ENCODE peak calls at places on chromosome 4, in four cellular contexts. One of them, this sample, is unnamed.
A peak's percentile ranks its signal among the peaks of the same experiment; 100 is the strongest.

GRCh38 chr4:123488916-123489315 is 92.3 kb downstream of the SPRY1 start:
- DNase-seq in GM12878: peak; percentile 19
- DNase-seq in HepG2: peak; percentile 80
- DNase-seq in SK-N-SH: no peak
- DNase-seq in this sample: peak; percentile 33

GRCh38 chr4:73661646-73662119 is 41.4 kb upstream of the RASSF6 start:
- DNase-seq in SK-N-SH: no peak
- DNase-seq in GM12878: no peak
- DNase-seq in HepG2: no peak
- DNase-seq in this sample: peak; percentile 30

GRCh38 chr4:85677286-85677685 is 202.3 kb downstream of the ARHGAP24 start:
- DNase-seq in SK-N-SH: peak; percentile 21
- DNase-seq in HepG2: no peak
- DNase-seq in GM12878: no peak
- DNase-seq in this sample: no peak

GRCh38 chr4:61425315-61425714 is 225.2 kb downstream of the ADGRL3 start:
- DNase-seq in SK-N-SH: no peak
- DNase-seq in GM12878: no peak
- DNase-seq in HepG2: no peak
- DNase-seq in this sample: no peak

GRCh38 chr4:11624370-11624769 is 195.7 kb upstream of the HS3ST1 start:
- DNase-seq in GM12878: no peak
- DNase-seq in HepG2: no peak
- DNase-seq in SK-N-SH: no peak
- DNase-seq in this sample: no peak

GRCh38 chr4:69749771-69750170 is 10.6 kb downstream of the SULT1B1 start:
- DNase-seq in SK-N-SH: no peak
- DNase-seq in GM12878: no peak
- DNase-seq in HepG2: no peak
- DNase-seq in this sample: no peak

GRCh38 chr4:26150948-26151347 is 169.9 kb upstream of the RBPJ start:
- DNase-seq in HepG2: no peak
- DNase-seq in GM12878: no peak
- DNase-seq in SK-N-SH: no peak
- DNase-seq in this sample: no peak

GRCh38 chr4:147678796-147679549 is 5.0 kb downstream of the PRMT9 start:
- DNase-seq in SK-N-SH: no peak
- DNase-seq in GM12878: no peak
- DNase-seq in HepG2: peak; percentile 22
- DNase-seq in this sample: no peak

GRCh38 chr4:31539279-31540074 is 819.3 kb downstream of the PCDH7 start:
- DNase-seq in GM12878: no peak
- DNase-seq in HepG2: no peak
- DNase-seq in SK-N-SH: no peak
- DNase-seq in this sample: no peak

GRCh38 chr4:169744601-169745000 is 13.1 kb downstream of the HPF1 start:
- DNase-seq in GM12878: no peak
- DNase-seq in HepG2: no peak
- DNase-seq in SK-N-SH: no peak
- DNase-seq in this sample: no peak

GRCh38 chr4:169741569-169741968 is 16.2 kb downstream of the HPF1 start:
- DNase-seq in GM12878: no peak
- DNase-seq in SK-N-SH: no peak
- DNase-seq in HepG2: no peak
- DNase-seq in this sample: no peak

GRCh38 chr4:169745291-169745690 is 12.5 kb downstream of the HPF1 start:
- DNase-seq in SK-N-SH: no peak
- DNase-seq in GM12878: no peak
- DNase-seq in HepG2: no peak
- DNase-seq in this sample: no peak
- TF ChIP-seq NFIC in SK-N-SH: no peak
- TF ChIP-seq NFIC in GM12878: no peak
- TF ChIP-seq NFIC in HepG2: no peak
- TF ChIP-seq NFIC in this sample: no peak

DNA sequence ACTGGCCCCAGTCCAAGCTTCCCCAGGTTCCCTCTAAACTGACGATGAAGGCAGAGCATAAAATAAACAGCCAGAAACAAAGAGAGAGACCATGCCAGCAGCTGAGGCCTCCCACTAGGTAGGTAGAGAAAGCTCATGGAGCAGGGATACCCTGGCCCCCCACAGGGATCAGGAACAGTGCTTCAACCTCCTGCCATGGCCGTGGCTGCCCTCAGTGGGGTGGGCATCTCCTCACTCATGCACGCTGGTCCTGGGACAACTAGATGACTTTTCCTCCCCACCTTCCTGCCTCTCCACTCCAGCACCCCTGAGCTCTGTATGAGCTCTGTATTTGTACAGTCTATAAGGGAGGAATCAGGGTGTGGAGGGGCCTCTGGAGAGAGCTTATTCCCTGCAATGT is 117.7 kb upstream of the PSAPL1 start:
- DNase-seq in SK-N-SH: no peak
- DNase-seq in GM12878: no peak
- DNase-seq in HepG2: no peak
- DNase-seq in this sample: no peak
- H3K9me3 ChIP-seq in SK-N-SH: peaks cover 5% of the 10 kb centered on the region
- H3K9me3 ChIP-seq in GM12878: peaks cover 4% of the 10 kb centered on the region
- H3K9me3 ChIP-seq in HepG2: peaks cover 43% of the 10 kb centered on the region
- H3K9me3 ChIP-seq in this sample: no peaks in the 10 kb centered on the region

GRCh38 chr4:172141025-172141424 is 327.8 kb downstream of the GALNTL6 start:
- DNase-seq in SK-N-SH: no peak
- DNase-seq in GM12878: no peak
- DNase-seq in HepG2: no peak
- DNase-seq in this sample: no peak
- TF ChIP-seq NFIC in SK-N-SH: no peak
- TF ChIP-seq NFIC in GM12878: no peak
- TF ChIP-seq NFIC in HepG2: no peak
- TF ChIP-seq NFIC in this sample: no peak

GRCh38 chr4:105106416-105106815 is 40.3 kb upstream of the TET2 start:
- DNase-seq in HepG2: no peak
- DNase-seq in SK-N-SH: no peak
- DNase-seq in GM12878: no peak
- DNase-seq in this sample: no peak

GRCh38 chr4:105107105-105107856 is 39.4 kb upstream of the TET2 start:
- DNase-seq in GM12878: no peak
- DNase-seq in HepG2: no peak
- DNase-seq in SK-N-SH: no peak
- DNase-seq in this sample: no peak

GRCh38 chr4:105116616-105117319 is 29.9 kb upstream of the TET2 start:
- DNase-seq in HepG2: no peak
- DNase-seq in SK-N-SH: no peak
- DNase-seq in GM12878: no peak
- DNase-seq in this sample: no peak

GRCh38 chr4:105113800-105114199 is 32.9 kb upstream of the TET2 start:
- DNase-seq in SK-N-SH: no peak
- DNase-seq in GM12878: no peak
- DNase-seq in HepG2: no peak
- DNase-seq in this sample: no peak

DNA sequence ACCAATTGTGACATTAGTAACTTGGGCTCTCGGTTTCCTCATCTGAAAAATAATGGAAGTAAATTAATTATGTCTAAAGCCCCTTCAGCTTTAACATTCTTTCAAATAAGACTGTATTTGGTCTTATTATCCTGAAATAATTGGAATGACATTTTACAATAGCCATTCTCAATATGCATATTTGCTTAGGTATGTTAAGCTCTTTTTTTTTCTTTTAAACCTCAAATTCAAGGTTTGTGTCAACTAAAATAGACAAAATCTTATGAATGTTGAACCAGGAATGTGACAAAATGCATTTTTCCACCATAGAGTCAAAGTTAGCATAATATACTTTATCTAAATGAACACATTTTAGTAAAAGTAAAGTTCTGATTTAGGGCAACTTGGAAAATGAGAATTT is 34.4 kb upstream of the TET2 start:
- DNase-seq in SK-N-SH: no peak
- DNase-seq in HepG2: no peak
- DNase-seq in GM12878: no peak
- DNase-seq in this sample: no peak
- H3K9me3 ChIP-seq in SK-N-SH: no peaks in the 10 kb centered on the region
- H3K9me3 ChIP-seq in HepG2: no peaks in the 10 kb centered on the region
- H3K9me3 ChIP-seq in GM12878: no peaks in the 10 kb centered on the region
- H3K9me3 ChIP-seq in this sample: no peaks in the 10 kb centered on the region

GRCh38 chr4:125319311-125319710 is 4.6 kb downstream of the FAT4 start:
- DNase-seq in SK-N-SH: no peak
- DNase-seq in GM12878: no peak
- DNase-seq in HepG2: no peak
- DNase-seq in this sample: no peak
- TF ChIP-seq NFIC in SK-N-SH: no peak
- TF ChIP-seq NFIC in GM12878: no peak
- TF ChIP-seq NFIC in HepG2: no peak
- TF ChIP-seq NFIC in this sample: no peak

DNA sequence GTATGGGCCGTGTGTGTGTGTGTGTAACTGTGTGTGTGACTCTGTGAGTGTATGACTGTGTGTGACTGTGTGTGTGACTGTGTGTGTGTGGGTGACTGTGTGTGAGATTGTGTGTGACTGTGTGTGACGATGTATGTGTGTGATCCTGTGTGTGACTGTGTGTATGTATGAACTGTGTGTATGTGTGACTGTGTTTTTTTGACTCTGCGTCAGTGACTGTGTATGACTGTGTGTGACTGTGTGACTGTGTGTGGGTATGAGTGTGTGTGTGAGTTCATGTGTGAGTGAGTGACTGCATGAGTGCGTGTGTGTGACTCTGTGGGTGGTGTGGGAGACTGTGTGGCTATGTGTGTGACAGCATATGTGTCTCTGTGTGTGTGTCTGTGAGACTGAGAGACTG is 81.8 kb downstream of the ZNF718 start:
- DNase-seq in SK-N-SH: no peak
- DNase-seq in HepG2: no peak
- DNase-seq in GM12878: no peak
- DNase-seq in this sample: no peak
- H3K9me3 ChIP-seq in SK-N-SH: peaks cover 4% of the 10 kb centered on the region
- H3K9me3 ChIP-seq in HepG2: peaks cover 92% of the 10 kb centered on the region
- H3K9me3 ChIP-seq in GM12878: peaks cover 9% of the 10 kb centered on the region
- H3K9me3 ChIP-seq in this sample: peaks cover 4% of the 10 kb centered on the region

GRCh38 chr4:133668061-133668851 is 519.2 kb downstream of the PCDH10 start:
- DNase-seq in HepG2: no peak
- DNase-seq in SK-N-SH: no peak
- DNase-seq in GM12878: no peak
- DNase-seq in this sample: no peak
- TF ChIP-seq NFIC in HepG2: no peak
- TF ChIP-seq NFIC in SK-N-SH: no peak
- TF ChIP-seq NFIC in GM12878: no peak
- TF ChIP-seq NFIC in this sample: no peak

GRCh38 chr4:38154251-38154650 is 194.1 kb downstream of the PTTG2 start:
- DNase-seq in SK-N-SH: no peak
- DNase-seq in HepG2: no peak
- DNase-seq in GM12878: no peak
- DNase-seq in this sample: no peak
- H3K9me3 ChIP-seq in SK-N-SH: no peaks in the 10 kb centered on the region
- H3K9me3 ChIP-seq in HepG2: no peaks in the 10 kb centered on the region
- H3K9me3 ChIP-seq in GM12878: no peaks in the 10 kb centered on the region
- H3K9me3 ChIP-seq in this sample: no peaks in the 10 kb centered on the region